ENCODE peak calls at places on chromosomes 4 and X, in nine cellular contexts. V is amniotic epithelial cell; L is type B pancreatic cell; B is anterior cingulate cortex; Z is smooth muscle cell of the brain vasculature; W is right lobe of liver; Q is activated naive CD8-positive, alpha-beta T cell treated with anti-CD3 and anti-CD28 coated beads, Interleukin-2, amount 50 U/mL, for 24 hours; P is kidney glomerular epithelial cell; G is NAMALWA. D is an unnamed sample.

GRCh38 chr4:110553197-110553596 is 69.7 kb downstream of the PITX2 start:
- DNase-seq in Z (no peak), V (no peak), Q (no peak), L (no peak), P (no peak), W (no peak), G (no peak), B (no peak), D (no peak)

GRCh38 chr4:125317526-125317880 is 2.7 kb downstream of the FAT4 start:
- DNase-seq in V (peak; percentile 37), B (no peak), L (no peak), G (no peak), W (no peak), Z (no peak), Q (peak; percentile 3), P (peak; percentile 66), D (no peak)

GRCh38 chr4:2413821-2414610 is 4.4 kb downstream of the ZFYVE28 start:
- DNase-seq in Q (peak; percentile 36), G (no peak), P (no peak), Z (no peak), L (no peak), B (no peak), W (no peak), V (peak; percentile 54), D (no peak)

GRCh38 chr4:152634110-152634760 is 45.6 kb downstream of the TMEM154 start:
- DNase-seq in L (no peak), P (no peak), W (no peak), V (peak; percentile 88), Q (no peak), Z (no peak), G (no peak), B (no peak), D (no peak)

GRCh38 chr4:128424524-128425195 is 137.0 kb upstream of the PGRMC2 start:
- DNase-seq in B (no peak), Q (no peak), L (no peak), P (no peak), V (peak; percentile 93), W (no peak), G (no peak), Z (no peak), D (no peak)

GRCh38 chr4:83548151-83548905 is 12.4 kb downstream of the GPAT3 start:
- DNase-seq in P (peak; percentile 93), G (no peak), Q (peak; percentile 63), B (no peak), L (no peak), V (peak; percentile 95), W (peak; percentile 78), Z (peak; percentile 36), D (peak; percentile 89)

GRCh38 chr4:27463816-27464215 is 603.2 kb downstream of the STIM2 start:
- DNase-seq in W (no peak), G (no peak), L (no peak), Q (no peak), B (no peak), P (no peak), V (peak; percentile 15), Z (no peak), D (no peak)

GRCh38 chrX:115460565-115460888 is 100.4 kb upstream of the PLS3 start:
- DNase-seq in L (no peak), W (no peak), V (peak; percentile 30), Z (no peak), Q (no peak), G (no peak), P (no peak), B (no peak), D (no peak)

GRCh38 chr4:177356191-177356590 is 46.5 kb downstream of the NEIL3 start:
- DNase-seq in Q (no peak), V (peak; percentile 49), L (no peak), G (no peak), B (no peak), W (no peak), P (no peak), Z (no peak), D (no peak)

GRCh38 chr4:40214038-40214437 is 17.2 kb downstream of the RHOH start:
- DNase-seq in L (no peak), B (no peak), P (no peak), Q (no peak), W (no peak), Z (no peak), V (no peak), G (no peak), D (no peak)

GRCh38 chr4:188374870-188375269 is 235.6 kb downstream of the TRIML1 start:
- DNase-seq in V (no peak), Z (no peak), L (no peak), W (no peak), B (no peak), P (no peak), G (no peak), Q (no peak), D (no peak)

GRCh38 chrX:41906515-41907165 is 16.7 kb downstream of the CASK start:
- DNase-seq in P (peak; percentile 11), G (no peak), Q (peak; percentile 10), V (no peak), L (no peak), Z (no peak), B (no peak), W (no peak), D (no peak)

GRCh38 chr4:177194906-177195305 is 114.8 kb upstream of the NEIL3 start:
- DNase-seq in G (no peak), V (no peak), L (no peak), B (no peak), P (peak; percentile 76), Q (no peak), Z (no peak), W (no peak), D (no peak)

GRCh38 chrX:2172359-2172758 is 328.4 kb downstream of the DHRSX start:
- DNase-seq in V (no peak), Q (no peak), L (no peak), P (no peak), W (no peak), Z (no peak), B (no peak), G (no peak), D (no peak)

GRCh38 chr4:83113429-83113786 is 1.1 kb downstream of the PLAC8 start:
- DNase-seq in L (no peak), G (no peak), Q (peak; percentile 37), W (no peak), V (peak; percentile 44), P (no peak), B (no peak), Z (no peak), D (peak; percentile 75)

GRCh38 chr4:165369522-165369921 is 9.3 kb upstream of the CPE start:
- DNase-seq in V (peak; percentile 84), W (no peak), G (no peak), L (no peak), Z (no peak), B (no peak), Q (no peak), P (no peak), D (no peak)

GRCh38 chrX:51893931-51894696 is 691 bp downstream of the MAGED1 start:
- DNase-seq in P (no peak), B (no peak), W (no peak), L (no peak), G (peak; percentile 22), Q (peak; percentile 15), Z (no peak), V (peak; percentile 12), D (peak; percentile 28)

GRCh38 chrX:97074400-97074799 is 190.7 kb downstream of the RPA4 start:
- DNase-seq in L (no peak), P (no peak), B (no peak), Z (no peak), G (no peak), W (no peak), Q (no peak), V (no peak), D (no peak)

GRCh38 chrX:8879750-8880149 is 78.6 kb upstream of the FAM9A start:
- DNase-seq in B (no peak), L (no peak), P (no peak), G (peak; percentile 32), V (peak; percentile 6), W (no peak), Q (peak; percentile 16), Z (no peak), D (peak; percentile 33)

GRCh38 chr4:1608821-1609500 is 75.2 kb downstream of the FAM53A start:
- DNase-seq in B (no peak), W (peak; percentile 51), Q (no peak), L (no peak), P (no peak), G (no peak), Z (no peak), V (no peak), D (no peak)

GRCh38 chr4:89469930-89470375 is 162.4 kb upstream of the GPRIN3 start:
- DNase-seq in B (no peak), V (peak; percentile 98), P (peak; percentile 79), W (no peak), G (peak; percentile 4), Q (no peak), Z (peak; percentile 35), L (no peak), D (peak; percentile 94)

GRCh38 chrX:3518870-3519269 is 172.4 kb upstream of the MXRA5 start:
- DNase-seq in L (no peak), Z (peak; percentile 49), W (no peak), Q (no peak), B (no peak), P (no peak), V (peak; percentile 64), G (no peak), D (no peak)

GRCh38 chr4:77190053-77190452 is 33.0 kb downstream of the CCNG2 start:
- DNase-seq in Z (no peak), W (no peak), Q (no peak), G (no peak), L (no peak), P (peak; percentile 24), B (no peak), V (peak; percentile 47), D (no peak)

GRCh38 chr4:164177753-164178152 is 576.2 kb upstream of the SMIM31 start:
- DNase-seq in V (no peak), G (no peak), P (no peak), B (no peak), Z (no peak), Q (no peak), W (no peak), L (no peak), D (no peak)

GRCh38 chr4:121913667-121914066 is 38.2 kb downstream of the TRPC3 start:
- DNase-seq in W (no peak), P (no peak), L (no peak), Z (no peak), Q (no peak), B (no peak), G (no peak), V (peak; percentile 16), D (no peak)

GRCh38 chr4:99389606-99390005 is 37.1 kb upstream of the ADH1C start:
- DNase-seq in Z (no peak), B (no peak), W (no peak), G (no peak), P (no peak), L (no peak), Q (no peak), V (no peak), D (no peak)

GRCh38 chr4:98929341-98930267 is 671 bp upstream of the EIF4E start:
- DNase-seq in W (peak; percentile 69), Q (peak; percentile 60), G (peak; percentile 59), Z (peak; percentile 43), P (peak; percentile 92), B (peak; percentile 68), V (peak; percentile 98), L (no peak), D (no peak)

GRCh38 chr4:56995525-56995924 is 16.8 kb downstream of the POLR2B start:
- DNase-seq in Q (no peak), P (no peak), Z (no peak), L (no peak), W (no peak), V (peak; percentile 96), B (peak; percentile 55), G (no peak), D (no peak)

GRCh38 chrX:149704664-149705063 is 7.2 kb upstream of the MAGEA11 start:
- DNase-seq in W (no peak), V (no peak), B (no peak), P (no peak), L (no peak), G (no peak), Q (no peak), Z (no peak), D (no peak)

GRCh38 chrX:40867352-40867751 is 132.0 kb upstream of the MED14 start:
- DNase-seq in Z (no peak), B (no peak), L (no peak), V (peak; percentile 64), G (no peak), P (peak; percentile 73), W (no peak), Q (no peak), D (no peak)

GRCh38 chrX:130702867-130703707 is 199.9 kb downstream of the ENOX2 start:
- DNase-seq in B (no peak), Z (no peak), Q (no peak), W (no peak), V (no peak), G (no peak), P (no peak), L (no peak), D (no peak)

D was measured in KBM-7.